ENCODE peak calls at places on chromosomes 5 and 9, in eight cellular contexts. Z, E, A, D, K, J, P and U are unnamed samples.

GRCh38 chr5:1797855-1798254 is 1.8 kb downstream of the MRPL36 start:
- DNase-seq in Z (no peak), E (no peak), A (no peak), D (no peak), K (no peak), J (no peak), P (no peak), U (no peak)

GRCh38 chr9:33447404-33448158 is at the start of gene AQP3:
- DNase-seq in Z (peak), E (peak), A (peak), D (peak), K (peak), J (peak), P (peak), U (no peak)

GRCh38 chr9:20462410-20462809 is 159.9 kb downstream of the MLLT3 start:
- DNase-seq in Z (no peak), E (no peak), A (no peak), D (no peak), K (no peak), J (peak), P (no peak), U (no peak)

GRCh38 chr9:137669261-137669672 is 50.5 kb downstream of the EHMT1 start:
- DNase-seq in Z (peak), E (peak), A (peak), D (no peak), K (no peak), J (peak), P (no peak), U (no peak)

GRCh38 chr9:98775831-98776441 is 20.4 kb downstream of the ANKS6 start:
- DNase-seq in Z (peak), E (no peak), A (peak), D (peak), K (peak), J (peak), P (peak), U (no peak)

GRCh38 chr5:20102291-20102690 is 114.3 kb upstream of the CDH18 start:
- DNase-seq in Z (peak), E (no peak), A (no peak), D (no peak), K (no peak), J (no peak), P (no peak), U (no peak)

GRCh38 chr5:120817044-120817985 is 353.2 kb downstream of the PRR16 start:
- DNase-seq in Z (peak), E (no peak), A (no peak), D (no peak), K (no peak), J (peak), P (no peak), U (no peak)

GRCh38 chr9:128728298-128728697 is 4.4 kb upstream of the ZDHHC12 start:
- DNase-seq in Z (no peak), E (no peak), A (no peak), D (no peak), K (no peak), J (no peak), P (no peak), U (no peak)

GRCh38 chr5:122029818-122030217 is 48.2 kb downstream of the LOX start:
- DNase-seq in Z (no peak), E (no peak), A (no peak), D (no peak), K (no peak), J (no peak), P (no peak), U (no peak)

GRCh38 chr5:65808818-65809217 is 86.8 kb downstream of the NLN start:
- DNase-seq in Z (no peak), E (no peak), A (no peak), D (no peak), K (no peak), J (no peak), P (no peak), U (no peak)

GRCh38 chr9:5230554-5230953 is 665 bp upstream of the INSL4 start:
- DNase-seq in Z (no peak), E (no peak), A (no peak), D (no peak), K (no peak), J (no peak), P (no peak), U (no peak)

GRCh38 chr9:17795708-17796107 is 216.8 kb downstream of the SH3GL2 start:
- DNase-seq in Z (no peak), E (no peak), A (no peak), D (no peak), K (no peak), J (no peak), P (no peak), U (no peak)

GRCh38 chr5:60673329-60673728 is 26.6 kb downstream of the DEPDC1B start:
- DNase-seq in Z (peak), E (no peak), A (no peak), D (no peak), K (no peak), J (no peak), P (no peak), U (no peak)

GRCh38 chr5:402615-403359 is 40.2 kb upstream of the EXOC3 start:
- DNase-seq in Z (no peak), E (peak), A (no peak), D (no peak), K (peak), J (no peak), P (peak), U (no peak)

GRCh38 chr5:141303756-141304155 is at the start of gene SLC25A2:
- DNase-seq in Z (no peak), E (no peak), A (no peak), D (no peak), K (no peak), J (no peak), P (no peak), U (no peak)

GRCh38 chr5:105508519-105508918 is 1945.9 kb upstream of the NUDT12 start:
- DNase-seq in Z (peak), E (no peak), A (no peak), D (no peak), K (no peak), J (no peak), P (no peak), U (no peak)

GRCh38 chr5:1182360-1182632 is 19.1 kb upstream of the SLC6A19 start:
- DNase-seq in Z (no peak), E (no peak), A (no peak), D (no peak), K (no peak), J (no peak), P (no peak), U (no peak)

GRCh38 chr5:181188700-181189362 is 16.2 kb downstream of the TRIM7 start:
- DNase-seq in Z (peak), E (peak), A (peak), D (peak), K (peak), J (peak), P (peak), U (no peak)

GRCh38 chr5:9596256-9596655 is 33.9 kb downstream of the TAS2R1 start:
- DNase-seq in Z (no peak), E (no peak), A (no peak), D (no peak), K (no peak), J (no peak), P (no peak), U (no peak)

GRCh38 chr5:142831019-142831403 is 60.8 kb downstream of the ARHGAP26 start:
- DNase-seq in Z (no peak), E (no peak), A (no peak), D (no peak), K (no peak), J (no peak), P (no peak), U (no peak)

GRCh38 chr5:142827934-142828576 is 57.9 kb downstream of the ARHGAP26 start:
- DNase-seq in Z (no peak), E (no peak), A (no peak), D (no peak), K (no peak), J (no peak), P (no peak), U (no peak)

GRCh38 chr5:142828797-142829535 is 58.8 kb downstream of the ARHGAP26 start:
- DNase-seq in Z (no peak), E (no peak), A (no peak), D (no peak), K (no peak), J (no peak), P (no peak), U (no peak)

GRCh38 chr5:142830241-142831018 is 60.3 kb downstream of the ARHGAP26 start:
- DNase-seq in Z (no peak), E (no peak), A (no peak), D (no peak), K (no peak), J (no peak), P (no peak), U (no peak)

DNA sequence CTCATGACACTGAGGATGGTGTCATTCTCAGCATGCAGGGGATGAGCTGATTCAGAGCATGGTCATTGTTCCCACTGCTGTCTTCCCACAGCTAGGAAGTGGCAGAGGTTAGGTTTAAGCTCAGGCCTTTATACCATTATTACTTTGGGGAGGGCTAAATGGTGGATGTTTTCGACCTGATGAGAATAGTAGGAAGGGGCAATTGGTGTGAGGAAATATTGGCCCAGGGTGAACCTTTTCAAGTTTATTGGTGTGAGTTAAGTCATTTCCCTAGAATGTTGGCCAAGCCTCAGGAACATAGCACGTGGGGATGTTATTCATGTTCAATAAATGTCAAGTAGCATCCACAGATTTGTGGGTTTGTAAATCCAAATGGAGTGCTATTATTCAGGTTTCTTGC is 59.6 kb downstream of the ARHGAP26 start:
- DNase-seq in Z (no peak), E (no peak), A (peak), D (no peak), K (no peak), J (no peak), P (no peak), U (no peak)
- H3K27ac ChIP-seq in Z (no peak), E (no peak), A (peak), D (no peak), K (no peak), J (no peak), P (no peak), U (no peak)

GRCh38 chr9:114364528-114365041 is 23.2 kb downstream of the AKNA start:
- DNase-seq in Z (no peak), E (peak), A (no peak), D (peak), K (no peak), J (no peak), P (no peak), U (peak)

GRCh38 chr9:114366334-114367128 is 21.3 kb downstream of the AKNA start:
- DNase-seq in Z (peak), E (peak), A (no peak), D (peak), K (no peak), J (no peak), P (no peak), U (no peak)

GRCh38 chr9:114363424-114363823 is 24.4 kb downstream of the AKNA start:
- DNase-seq in Z (no peak), E (peak), A (no peak), D (no peak), K (no peak), J (no peak), P (no peak), U (no peak)

GRCh38 chr9:114364123-114364522 is 23.7 kb downstream of the AKNA start:
- DNase-seq in Z (no peak), E (peak), A (no peak), D (no peak), K (no peak), J (no peak), P (no peak), U (peak)

GRCh38 chr9:114365194-114365593 is 22.6 kb downstream of the AKNA start:
- DNase-seq in Z (no peak), E (no peak), A (no peak), D (no peak), K (no peak), J (no peak), P (no peak), U (no peak)
- H3K27ac ChIP-seq in Z (no peak), E (peak), A (peak), D (peak), K (no peak), J (no peak), P (peak), U (no peak)

GRCh38 chr9:78213696-78214095 is 22.2 kb upstream of the CEP78 start:
- DNase-seq in Z (peak), E (no peak), A (no peak), D (peak), K (no peak), J (peak), P (no peak), U (no peak)
- H3K27ac ChIP-seq in Z (peak), E (no peak), A (no peak), D (no peak), K (no peak), J (no peak), P (no peak), U (no peak)

GRCh38 chr5:116486588-116486987 is 88.0 kb downstream of the SEMA6A start:
- DNase-seq in Z (no peak), E (no peak), A (no peak), D (no peak), K (no peak), J (no peak), P (no peak), U (no peak)
- H3K27ac ChIP-seq in Z (no peak), E (no peak), A (no peak), D (no peak), K (no peak), J (no peak), P (no peak), U (no peak)

GRCh38 chr9:136264046-136264802 is 18.6 kb upstream of the QSOX2 start:
- DNase-seq in Z (no peak), E (no peak), A (no peak), D (no peak), K (no peak), J (no peak), P (no peak), U (no peak)
- H3K27ac ChIP-seq in Z (no peak), E (no peak), A (no peak), D (no peak), K (no peak), J (no peak), P (no peak), U (no peak)